ENCODE peak calls at places on chromosome 2, in four cellular contexts. V, I, H and E are unnamed samples.

GRCh38 chr2:147636238-147636887 is 208.5 kb upstream of the ACVR2A start:
- DNase-seq in I (no peak), H (no peak), V (peak), E (no peak)

GRCh38 chr2:161780881-161781280 is 156.7 kb downstream of the SLC4A10 start:
- DNase-seq in I (no peak), V (no peak), H (no peak), E (no peak)

GRCh38 chr2:195356026-195356425 is 301.0 kb upstream of the SLC39A10 start:
- DNase-seq in I (no peak), H (no peak), V (no peak), E (no peak)

GRCh38 chr2:42537493-42537892 is 30.9 kb upstream of the MTA3 start:
- DNase-seq in V (no peak), H (no peak), I (no peak), E (no peak)

GRCh38 chr2:23566236-23567142 is 181.5 kb downstream of the KLHL29 start:
- DNase-seq in H (no peak), V (peak), I (no peak), E (no peak)

GRCh38 chr2:85134255-85135065 is 1.3 kb downstream of the TCF7L1 start:
- DNase-seq in V (peak), I (no peak), H (peak), E (peak)

GRCh38 chr2:220432645-220433044 is 805.2 kb downstream of the SLC4A3 start:
- DNase-seq in H (no peak), I (no peak), V (no peak), E (no peak)

GRCh38 chr2:85457877-85458316 is 39.4 kb downstream of the SH2D6 start:
- DNase-seq in I (no peak), H (no peak), V (no peak), E (no peak)

GRCh38 chr2:655626-656025 is 21.6 kb downstream of the TMEM18 start:
- DNase-seq in I (no peak), H (no peak), V (peak), E (no peak)

GRCh38 chr2:160584972-160585494 is 91.4 kb upstream of the RBMS1 start:
- DNase-seq in I (no peak), V (peak), H (no peak), E (no peak)